ENCODE peak calls at places on chromosomes 5 and 9, in eight cellular contexts. U, F, W, P, Q, H, G and R are unnamed samples.
A peak's percentile ranks its signal among the peaks of the same experiment; 100 is the strongest.

GRCh38 chr5:149406979-149407306 is 27.9 kb upstream of the IL17B start:
- DNase-seq in U (no peak), F (no peak), W (no peak), P (no peak), Q (no peak), H (no peak), G (no peak), R (no peak)

GRCh38 chr5:150107909-150108447 is 21.6 kb upstream of the CSF1R start:
- DNase-seq in U (no peak), F (peak; percentile 61), W (no peak), P (no peak), Q (no peak), H (no peak), G (no peak), R (no peak)

GRCh38 chr5:43627028-43627427 is 24.0 kb downstream of the NNT start:
- DNase-seq in U (no peak), F (peak; percentile 64), W (peak; percentile 47), P (no peak), Q (peak; percentile 66), H (peak; percentile 70), G (peak; percentile 53), R (peak; percentile 81)

GRCh38 chr5:111197523-111197922 is 26.7 kb upstream of the CAMK4 start:
- DNase-seq in U (no peak), F (no peak), W (peak; percentile 21), P (no peak), Q (no peak), H (peak; percentile 44), G (no peak), R (no peak)

GRCh38 chr5:40238066-40238745 is 441.5 kb upstream of the PTGER4 start:
- DNase-seq in U (no peak), F (no peak), W (no peak), P (no peak), Q (no peak), H (no peak), G (no peak), R (no peak)

GRCh38 chr9:26667882-26668281 is 224.7 kb downstream of the CAAP1 start:
- DNase-seq in U (no peak), F (no peak), W (no peak), P (no peak), Q (no peak), H (no peak), G (no peak), R (no peak)

GRCh38 chr5:59893436-59894227 is at the start of gene PDE4D:
- DNase-seq in U (no peak), F (peak; percentile 38), W (peak; percentile 83), P (peak; percentile 61), Q (no peak), H (no peak), G (no peak), R (peak; percentile 26)

GRCh38 chr9:75001719-75002421 is 26.2 kb downstream of the CARNMT1 start:
- DNase-seq in U (peak; percentile 36), F (peak; percentile 91), W (peak; percentile 44), P (no peak), Q (peak; percentile 74), H (peak; percentile 99), G (peak; percentile 28), R (peak; percentile 21)

GRCh38 chr9:114278881-114279570 is 43.9 kb upstream of the ORM1 start:
- DNase-seq in U (no peak), F (peak; percentile 51), W (no peak), P (no peak), Q (peak; percentile 88), H (no peak), G (no peak), R (peak; percentile 73)

GRCh38 chr5:80318212-80318611 is 1.6 kb upstream of the SPZ1 start:
- DNase-seq in U (no peak), F (peak; percentile 28), W (peak; percentile 42), P (no peak), Q (no peak), H (no peak), G (no peak), R (no peak)

GRCh38 chr5:5560016-5560415 is 137.5 kb downstream of the ICE1 start:
- DNase-seq in U (no peak), F (no peak), W (no peak), P (no peak), Q (no peak), H (no peak), G (no peak), R (no peak)

GRCh38 chr9:96020822-96021615 is 145.5 kb downstream of the ERCC6L2 start:
- DNase-seq in U (no peak), F (no peak), W (peak; percentile 86), P (no peak), Q (no peak), H (no peak), G (no peak), R (no peak)

GRCh38 chr9:134607971-134608370 is 33.6 kb upstream of the COL5A1 start:
- DNase-seq in U (no peak), F (peak; percentile 57), W (no peak), P (no peak), Q (no peak), H (no peak), G (no peak), R (no peak)

GRCh38 chr5:135553688-135554462 is 18.1 kb upstream of the NEUROG1 start:
- DNase-seq in U (no peak), F (peak; percentile 7), W (no peak), P (no peak), Q (peak; percentile 43), H (peak; percentile 31), G (peak; percentile 35), R (peak; percentile 81)

GRCh38 chr5:157867736-157868135 is 8.8 kb upstream of the CLINT1 start:
- DNase-seq in U (no peak), F (no peak), W (no peak), P (no peak), Q (no peak), H (no peak), G (no peak), R (no peak)

GRCh38 chr5:15757103-15757502 is 257.1 kb downstream of the FBXL7 start:
- DNase-seq in U (no peak), F (peak; percentile 64), W (no peak), P (no peak), Q (no peak), H (no peak), G (no peak), R (no peak)

GRCh38 chr5:82340799-82341198 is 62.6 kb upstream of the RPS23 start:
- DNase-seq in U (no peak), F (no peak), W (no peak), P (no peak), Q (no peak), H (no peak), G (no peak), R (no peak)

GRCh38 chr9:99819123-99819483 is 2.6 kb upstream of the NR4A3 start:
- DNase-seq in U (no peak), F (no peak), W (no peak), P (no peak), Q (no peak), H (no peak), G (no peak), R (no peak)

GRCh38 chr5:94900006-94900505 is 281.6 kb downstream of the SLF1 start:
- DNase-seq in U (no peak), F (no peak), W (no peak), P (no peak), Q (no peak), H (no peak), G (no peak), R (no peak)

GRCh38 chr5:94908889-94909480 is 290.5 kb downstream of the SLF1 start:
- DNase-seq in U (no peak), F (peak; percentile 37), W (peak; percentile 43), P (no peak), Q (peak; percentile 35), H (peak; percentile 25), G (peak; percentile 27), R (peak; percentile 28)

GRCh38 chr5:94906750-94907149 is 288.3 kb downstream of the SLF1 start:
- DNase-seq in U (no peak), F (no peak), W (no peak), P (no peak), Q (no peak), H (no peak), G (no peak), R (no peak)

GRCh38 chr5:94901071-94901979 is 282.9 kb downstream of the SLF1 start:
- DNase-seq in U (peak; percentile 23), F (peak; percentile 22), W (no peak), P (no peak), Q (no peak), H (no peak), G (no peak), R (peak; percentile 15)

GRCh38 chr5:94903719-94904118 is 285.2 kb downstream of the SLF1 start:
- DNase-seq in U (no peak), F (no peak), W (no peak), P (no peak), Q (no peak), H (no peak), G (no peak), R (no peak)
- TF ChIP-seq RAD21 in U (no peak), F (no peak), W (no peak), P (no peak), Q (no peak), H (no peak), G (no peak), R (no peak)

DNA sequence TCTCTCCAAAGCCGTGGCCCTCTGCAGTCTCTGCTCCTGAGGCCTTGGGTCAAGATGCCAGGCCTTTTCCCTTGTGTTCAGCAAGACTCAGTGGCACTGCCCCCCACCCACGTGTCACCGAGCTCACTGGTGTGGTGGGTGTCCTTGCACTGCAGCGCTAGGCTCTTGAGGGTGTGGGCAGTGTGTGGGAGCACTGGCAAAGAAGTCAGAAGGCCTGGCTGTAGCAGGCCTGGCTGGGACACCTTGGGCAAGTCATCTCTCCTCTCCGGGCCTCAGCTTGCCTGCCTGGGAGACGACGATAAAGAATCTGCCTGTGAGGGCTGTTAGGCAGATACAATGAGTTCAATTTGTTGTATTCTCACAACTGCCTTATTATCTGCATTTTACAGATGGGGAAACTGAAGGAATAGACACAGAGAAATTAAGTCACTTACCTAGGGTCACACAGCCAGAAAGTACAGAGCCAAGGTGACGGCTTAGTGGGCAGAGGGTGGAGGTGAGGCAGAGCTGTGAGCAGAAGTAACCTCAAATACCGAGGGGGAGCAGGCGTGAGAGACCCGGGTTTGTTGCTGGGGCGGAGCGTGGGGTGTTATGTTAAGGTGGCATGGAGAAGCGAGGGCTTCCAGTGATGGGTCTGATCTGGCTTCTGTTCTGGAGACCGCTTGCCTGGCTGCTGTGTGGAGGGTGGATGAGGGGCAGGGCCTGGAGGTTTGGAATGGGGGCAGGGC is 1.3 kb downstream of the TSPAN17 start:
- DNase-seq in U (no peak), F (no peak), W (no peak), P (no peak), Q (no peak), H (no peak), G (peak; percentile 44), R (no peak)
- TF ChIP-seq RAD21 in U (no peak), F (no peak), W (no peak), P (no peak), Q (no peak), H (no peak), G (no peak), R (no peak)

GRCh38 chr5:113371788-113372196 is 63.0 kb downstream of the TSSK1B start:
- DNase-seq in U (no peak), F (no peak), W (no peak), P (no peak), Q (no peak), H (no peak), G (no peak), R (no peak)
- TF ChIP-seq RAD21 in U (no peak), F (no peak), W (no peak), P (no peak), Q (no peak), H (no peak), G (no peak), R (no peak)

DNA sequence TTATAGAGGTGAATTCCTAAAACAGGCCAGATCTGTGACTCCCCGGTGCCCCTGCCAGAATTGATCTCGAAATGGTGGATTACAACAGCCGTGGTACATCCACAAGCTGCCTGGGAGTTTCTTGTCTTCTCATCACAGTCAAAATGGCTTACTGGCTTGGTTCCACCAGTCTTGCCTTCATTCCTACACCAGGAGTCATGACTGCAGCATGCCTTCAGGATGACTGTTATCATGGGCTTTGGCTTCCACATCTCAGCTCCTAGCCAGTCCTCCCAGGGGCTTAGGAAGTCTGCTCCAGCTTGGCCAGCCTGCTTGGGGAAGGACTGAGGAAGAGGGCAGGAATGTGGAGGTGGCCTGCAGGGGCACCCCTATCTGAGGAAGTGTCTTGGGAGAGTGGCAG is 132.9 kb upstream of the NR3C1 start:
- DNase-seq in U (no peak), F (peak; percentile 99), W (no peak), P (no peak), Q (peak; percentile 37), H (peak; percentile 14), G (no peak), R (peak; percentile 77)
- TF ChIP-seq RAD21 in U (no peak), F (peak; percentile 38), W (no peak), P (no peak), Q (no peak), H (no peak), G (no peak), R (no peak)